ENCODE peak calls at places on chromosomes 4 and X, in ten cellular contexts. C is left lung, S is coronary artery, B is AG10803, K is lower leg skin, L is heart left ventricle, A is tibial artery, F is A549, O is OCI-LY7, Z is GM12865. Q is an unnamed sample.

GRCh38 chr4:7772708-7773385 is 166.8 kb downstream of the AFAP1 start:
- DNase-seq in S (no peak), A (peak), K (no peak), Z (no peak), F (no peak), C (no peak), B (peak), L (peak), O (no peak), Q (no peak)

GRCh38 chrX:140318306-140318705 is 186.6 kb downstream of the SOX3 start:
- DNase-seq in F (no peak), B (peak), K (no peak), A (no peak), O (no peak), S (no peak), Z (no peak), L (no peak), C (no peak), Q (no peak)

GRCh38 chrX:54029543-54030143 is 14.6 kb downstream of the PHF8 start:
- DNase-seq in F (no peak), B (no peak), Z (no peak), L (no peak), S (no peak), O (no peak), K (no peak), A (no peak), C (no peak), Q (no peak)

GRCh38 chr4:7107166-7107905 is 39.5 kb upstream of the GRPEL1 start:
- DNase-seq in F (no peak), Z (no peak), B (no peak), K (no peak), L (no peak), C (no peak), O (no peak), A (no peak), S (no peak), Q (no peak)

GRCh38 chr4:22099896-22100295 is 151.3 kb upstream of the KCNIP4 start:
- DNase-seq in K (no peak), B (no peak), C (no peak), S (no peak), L (no peak), F (no peak), O (no peak), A (no peak), Z (no peak), Q (no peak)

GRCh38 chr4:11130195-11130975 is 298.3 kb downstream of the HS3ST1 start:
- DNase-seq in B (no peak), Z (no peak), C (no peak), L (no peak), A (peak), O (no peak), S (no peak), F (no peak), K (peak), Q (no peak)

GRCh38 chr4:2941138-2942036 is 21.8 kb downstream of the NOP14 start:
- DNase-seq in C (no peak), A (no peak), O (no peak), F (no peak), S (peak), K (no peak), B (no peak), L (no peak), Z (no peak), Q (no peak)

GRCh38 chr4:142265536-142265935 is 580.6 kb downstream of the INPP4B start:
- DNase-seq in B (peak), L (peak), A (no peak), O (no peak), K (no peak), C (no peak), F (peak), Z (peak), S (no peak), Q (no peak)

GRCh38 chr4:179843370-179843769 is 2399.8 kb upstream of the TENM3 start:
- DNase-seq in C (no peak), Z (no peak), L (no peak), S (no peak), F (no peak), O (no peak), A (no peak), K (no peak), B (no peak), Q (no peak)

GRCh38 chr4:132065940-132066495 is 1083.1 kb upstream of the PCDH10 start:
- DNase-seq in B (no peak), K (no peak), S (no peak), Z (peak), O (no peak), A (no peak), F (no peak), C (no peak), L (no peak), Q (no peak)

GRCh38 chrX:84339507-84340364 is 151.7 kb upstream of the RPS6KA6 start:
- DNase-seq in S (no peak), K (no peak), C (no peak), A (no peak), O (peak), L (no peak), Z (peak), F (peak), B (peak), Q (no peak)
- TF ChIP-seq CTCF in S (no peak), K (no peak), C (peak), A (peak), O (peak), L (peak), Z (no peak), F (peak), B (peak), Q (peak)

DNA sequence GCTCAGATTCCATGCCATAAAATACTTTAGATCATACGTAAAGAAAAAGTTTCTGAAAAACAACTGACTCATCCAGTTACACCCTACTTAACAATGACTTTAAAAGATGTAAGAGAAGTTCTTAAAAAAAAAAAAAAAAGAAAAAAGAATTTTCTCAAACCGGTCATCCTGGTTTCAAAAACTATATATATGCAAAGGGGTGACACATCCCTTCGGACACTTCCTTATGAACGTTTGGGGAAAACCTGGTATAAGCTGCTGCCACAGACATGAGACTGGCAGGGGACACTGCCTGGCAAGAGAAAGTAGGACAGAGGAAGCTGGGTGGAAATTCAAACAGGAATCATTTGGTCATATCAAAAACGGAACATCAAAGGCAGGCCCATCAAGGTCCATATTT is 81.2 kb upstream of the PRSS48 start:
- DNase-seq in Z (no peak), F (peak), A (no peak), K (peak), O (no peak), S (no peak), C (no peak), B (peak), L (no peak), Q (no peak)
- H3K4me3 ChIP-seq in Z (no peak), F (no peak), A (no peak), K (no peak), O (no peak), S (no peak), C (no peak), B (no peak), L (no peak), Q (no peak)

GRCh38 chrX:71909956-71910355 is 689 bp upstream of the NHSL2 start:
- DNase-seq in Z (no peak), K (no peak), L (no peak), O (no peak), C (no peak), F (peak), A (peak), B (peak), S (no peak), Q (no peak)

GRCh38 chrX:71910526-71911022 is at the start of gene NHSL2:
- DNase-seq in O (no peak), S (no peak), L (peak), Z (no peak), B (peak), F (peak), K (no peak), A (peak), C (no peak), Q (no peak)

GRCh38 chrX:71912156-71912555 is 1.5 kb downstream of the NHSL2 start:
- DNase-seq in A (no peak), K (no peak), O (no peak), L (no peak), F (no peak), S (no peak), Z (no peak), C (no peak), B (no peak), Q (no peak)

GRCh38 chrX:71911731-71912050 is 1.0 kb downstream of the NHSL2 start:
- DNase-seq in K (no peak), C (no peak), F (no peak), S (no peak), A (no peak), Z (no peak), O (no peak), L (peak), B (no peak), Q (no peak)

GRCh38 chrX:71911023-71911730 is 532 bp downstream of the NHSL2 start:
- DNase-seq in Z (no peak), K (no peak), S (no peak), A (no peak), O (no peak), C (peak), F (peak), B (no peak), L (peak), Q (no peak)
- TF ChIP-seq CTCF in Z (no peak), K (no peak), S (no peak), A (no peak), O (no peak), C (peak), F (peak), B (no peak), L (peak), Q (peak)

GRCh38 chrX:23662187-23662586 is 5.1 kb upstream of the PRDX4 start:
- DNase-seq in B (no peak), Z (peak), S (no peak), L (no peak), K (no peak), O (peak), C (no peak), A (no peak), F (no peak), Q (no peak)

GRCh38 chrX:23662853-23663252 is 4.4 kb upstream of the PRDX4 start:
- DNase-seq in A (no peak), C (no peak), Z (peak), K (no peak), S (no peak), O (no peak), B (peak), F (no peak), L (no peak), Q (no peak)

GRCh38 chrX:23668335-23668734 is 1.0 kb downstream of the PRDX4 start:
- DNase-seq in K (no peak), L (no peak), A (no peak), S (no peak), C (no peak), Z (peak), F (no peak), B (no peak), O (no peak), Q (no peak)

GRCh38 chrX:23667239-23668177 is at the start of gene PRDX4:
- DNase-seq in B (peak), K (peak), C (peak), S (peak), O (peak), Z (peak), F (peak), L (peak), A (peak), Q (peak)

DNA sequence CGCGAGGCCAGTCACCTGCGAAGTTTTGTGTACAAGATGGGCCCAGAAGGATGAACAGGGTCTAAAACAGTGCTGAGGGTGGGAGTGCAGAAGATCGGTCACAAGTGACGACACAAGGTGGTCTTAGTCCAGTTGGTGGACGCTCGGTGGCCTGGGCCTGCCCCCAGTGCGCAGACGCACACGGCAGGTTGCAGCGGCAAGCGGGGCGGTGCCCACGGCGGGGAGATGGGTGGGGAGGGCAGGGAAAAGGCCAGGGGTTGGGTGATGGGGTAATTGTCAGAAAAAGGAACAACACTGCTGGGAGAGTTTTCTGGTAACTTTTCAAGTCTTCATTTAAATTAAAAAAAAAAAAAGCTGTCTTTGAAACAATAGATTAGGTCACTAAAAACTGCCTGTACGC is 1.0 kb upstream of the PRDX4 start:
- DNase-seq in Z (no peak), S (no peak), A (no peak), F (no peak), L (no peak), K (no peak), C (peak), B (no peak), O (no peak), Q (no peak)
- H3K4me3 ChIP-seq in Z (no peak), S (no peak), A (no peak), F (no peak), L (no peak), K (no peak), C (no peak), B (no peak), O (no peak), Q (no peak)

Q was measured in HFF-Myc.